ENCODE peak calls at places on chromosomes 12 and 14, in eight cellular contexts. B is central memory CD4-positive, alpha-beta T cell; F is NCI-H1694; H is RPMI8226; Y is sciatic nerve; D is WTC11; S is non-pigmented ciliary epithelial cell; C is lung. G is an unnamed sample.

GRCh38 chr12:120856980-120857379 is 47.2 kb downstream of the SPPL3 start:
- DNase-seq in B (no peak), F (no peak), H (peak), Y (no peak), D (no peak), S (no peak), C (no peak), G (no peak)

GRCh38 chr12:46439793-46440511 is 67.4 kb upstream of the SLC38A2 start:
- DNase-seq in B (no peak), F (no peak), H (no peak), Y (no peak), D (no peak), S (no peak), C (no peak), G (no peak)

GRCh38 chr12:107231269-107231668 is 137.9 kb upstream of the CRY1 start:
- DNase-seq in B (no peak), F (no peak), H (no peak), Y (no peak), D (no peak), S (no peak), C (no peak), G (no peak)

GRCh38 chr12:18103624-18104023 is 13.6 kb upstream of the RERGL start:
- DNase-seq in B (no peak), F (no peak), H (no peak), Y (no peak), D (no peak), S (no peak), C (no peak), G (no peak)

GRCh38 chr12:100158535-100158934 is 15.9 kb upstream of the BLTP3B start:
- DNase-seq in B (no peak), F (no peak), H (no peak), Y (no peak), D (no peak), S (no peak), C (no peak), G (no peak)

GRCh38 chr12:117363953-117364486 is 2.6 kb upstream of the NOS1 start:
- DNase-seq in B (no peak), F (no peak), H (no peak), Y (no peak), D (no peak), S (no peak), C (no peak), G (no peak)

GRCh38 chr14:68094158-68094557 is 274.6 kb downstream of the RAD51B start:
- DNase-seq in B (no peak), F (no peak), H (no peak), Y (no peak), D (no peak), S (no peak), C (no peak), G (no peak)

GRCh38 chr12:84492381-84492883 is 420.2 kb downstream of the SLC6A15 start:
- DNase-seq in B (no peak), F (no peak), H (no peak), Y (no peak), D (no peak), S (no peak), C (no peak), G (no peak)

GRCh38 chr14:68215628-68216027 is 396.0 kb downstream of the RAD51B start:
- DNase-seq in B (no peak), F (no peak), H (no peak), Y (no peak), D (no peak), S (no peak), C (no peak), G (no peak)

GRCh38 chr12:23729354-23729753 is 220.1 kb downstream of the SOX5 start:
- DNase-seq in B (no peak), F (no peak), H (no peak), Y (no peak), D (no peak), S (peak), C (no peak), G (no peak)

GRCh38 chr12:113049976-113050742 is 6.4 kb upstream of the DTX1 start:
- DNase-seq in B (no peak), F (no peak), H (peak), Y (no peak), D (peak), S (no peak), C (no peak), G (no peak)

GRCh38 chr12:109637341-109637740 is 63.7 kb downstream of the MVK start:
- DNase-seq in B (no peak), F (peak), H (no peak), Y (no peak), D (no peak), S (no peak), C (no peak), G (no peak)

GRCh38 chr14:91536327-91536726 is 26.2 kb upstream of the PPP4R3A start:
- DNase-seq in B (no peak), F (no peak), H (no peak), Y (no peak), D (no peak), S (no peak), C (no peak), G (no peak)

GRCh38 chr14:21204167-21205025 is 48.5 kb upstream of the OR5AU1 start:
- DNase-seq in B (no peak), F (no peak), H (no peak), Y (no peak), D (no peak), S (no peak), C (no peak), G (no peak)

GRCh38 chr12:114096461-114096860 is 130.3 kb upstream of the RBM19 start:
- DNase-seq in B (no peak), F (no peak), H (no peak), Y (no peak), D (no peak), S (no peak), C (no peak), G (no peak)

GRCh38 chr14:77612011-77612620 is 4.3 kb downstream of the SPTLC2 start:
- DNase-seq in B (no peak), F (no peak), H (no peak), Y (no peak), D (no peak), S (no peak), C (no peak), G (no peak)

GRCh38 chr14:51430079-51430478 is 190.0 kb downstream of the TMX1 start:
- DNase-seq in B (no peak), F (no peak), H (no peak), Y (no peak), D (no peak), S (no peak), C (no peak), G (no peak)

GRCh38 chr12:95700316-95700785 is 90.2 kb downstream of the NTN4 start:
- DNase-seq in B (no peak), F (no peak), H (peak), Y (no peak), D (no peak), S (peak), C (no peak), G (no peak)

GRCh38 chr14:98298481-98299227 is 973.3 kb downstream of the BCL11B start:
- DNase-seq in B (peak), F (no peak), H (no peak), Y (no peak), D (no peak), S (no peak), C (peak), G (no peak)

GRCh38 chr14:49134940-49135339 is 451.2 kb downstream of the RPS29 start:
- DNase-seq in B (no peak), F (peak), H (peak), Y (no peak), D (peak), S (no peak), C (no peak), G (no peak)

GRCh38 chr14:50247245-50247644 is 15.9 kb upstream of the SOS2 start:
- DNase-seq in B (no peak), F (no peak), H (no peak), Y (no peak), D (no peak), S (no peak), C (no peak), G (no peak)

GRCh38 chr12:13165578-13166120 is 30.9 kb upstream of the EMP1 start:
- DNase-seq in B (peak), F (peak), H (peak), Y (peak), D (no peak), S (no peak), C (peak), G (peak)

GRCh38 chr12:29067430-29067829 is 81.6 kb upstream of the FAR2 start:
- DNase-seq in B (no peak), F (no peak), H (no peak), Y (no peak), D (no peak), S (no peak), C (no peak), G (no peak)

GRCh38 chr12:12004524-12004923 is 66.2 kb upstream of the BCL2L14 start:
- DNase-seq in B (no peak), F (peak), H (no peak), Y (no peak), D (no peak), S (no peak), C (no peak), G (no peak)

GRCh38 chr12:17661250-17661649 is 428.7 kb downstream of the RERGL start:
- DNase-seq in B (no peak), F (no peak), H (no peak), Y (no peak), D (no peak), S (no peak), C (no peak), G (no peak)